ENCODE peak calls at places on chromosomes 11 and 22, in ten cellular contexts. M is tibial nerve, Z is sigmoid colon, S is heart left ventricle, P is stomach, D is HCT116, C is esophagus squamous epithelium, B is Peyer's patch, U is transverse colon, R is ovary. O is an unnamed sample.

GRCh38 chr11:14413307-14414072 is 54.5 kb upstream of the RRAS2 start:
- DNase-seq in M (no peak), Z (peak; percentile 70), S (peak; percentile 35), P (no peak), D (no peak), C (no peak), B (no peak), U (no peak), R (peak; percentile 23), O (peak; percentile 37)

GRCh38 chr11:130847517-130847916 is 68.8 kb downstream of the SNX19 start:
- DNase-seq in M (no peak), Z (no peak), S (no peak), P (no peak), D (peak; percentile 46), C (no peak), B (no peak), U (no peak), R (no peak), O (no peak)

GRCh38 chr22:40462195-40462988 is 92.0 kb downstream of the SGSM3 start:
- DNase-seq in M (no peak), Z (no peak), S (no peak), P (no peak), D (no peak), C (no peak), B (peak; percentile 52), U (no peak), R (no peak), O (no peak)

GRCh38 chr11:28490763-28491382 is 382.7 kb downstream of the METTL15 start:
- DNase-seq in M (no peak), Z (no peak), S (no peak), P (no peak), D (no peak), C (no peak), B (no peak), U (no peak), R (no peak), O (no peak)

GRCh38 chr11:45904309-45904915 is 2.7 kb downstream of the FREY1 start:
- DNase-seq in M (no peak), Z (no peak), S (no peak), P (peak; percentile 70), D (no peak), C (no peak), B (no peak), U (no peak), R (no peak), O (peak; percentile 67)

GRCh38 chr11:47143322-47143721 is 33.4 kb downstream of the ARFGAP2 start:
- DNase-seq in M (peak; percentile 46), Z (peak; percentile 81), S (peak; percentile 69), P (no peak), D (no peak), C (no peak), B (no peak), U (no peak), R (no peak), O (peak; percentile 72)

GRCh38 chr11:115672999-115673411 is 168.8 kb upstream of the CADM1 start:
- DNase-seq in M (no peak), Z (peak; percentile 72), S (peak; percentile 58), P (no peak), D (no peak), C (no peak), B (no peak), U (no peak), R (no peak), O (no peak)

GRCh38 chr22:22820626-22821025 is 67.0 kb upstream of the IGLL5 start:
- DNase-seq in M (no peak), Z (no peak), S (no peak), P (no peak), D (no peak), C (no peak), B (peak; percentile 37), U (no peak), R (no peak), O (no peak)

GRCh38 chr11:112615238-112615637 is 346.0 kb upstream of the NCAM1 start:
- DNase-seq in M (no peak), Z (no peak), S (no peak), P (no peak), D (no peak), C (no peak), B (no peak), U (no peak), R (no peak), O (no peak)

DNA sequence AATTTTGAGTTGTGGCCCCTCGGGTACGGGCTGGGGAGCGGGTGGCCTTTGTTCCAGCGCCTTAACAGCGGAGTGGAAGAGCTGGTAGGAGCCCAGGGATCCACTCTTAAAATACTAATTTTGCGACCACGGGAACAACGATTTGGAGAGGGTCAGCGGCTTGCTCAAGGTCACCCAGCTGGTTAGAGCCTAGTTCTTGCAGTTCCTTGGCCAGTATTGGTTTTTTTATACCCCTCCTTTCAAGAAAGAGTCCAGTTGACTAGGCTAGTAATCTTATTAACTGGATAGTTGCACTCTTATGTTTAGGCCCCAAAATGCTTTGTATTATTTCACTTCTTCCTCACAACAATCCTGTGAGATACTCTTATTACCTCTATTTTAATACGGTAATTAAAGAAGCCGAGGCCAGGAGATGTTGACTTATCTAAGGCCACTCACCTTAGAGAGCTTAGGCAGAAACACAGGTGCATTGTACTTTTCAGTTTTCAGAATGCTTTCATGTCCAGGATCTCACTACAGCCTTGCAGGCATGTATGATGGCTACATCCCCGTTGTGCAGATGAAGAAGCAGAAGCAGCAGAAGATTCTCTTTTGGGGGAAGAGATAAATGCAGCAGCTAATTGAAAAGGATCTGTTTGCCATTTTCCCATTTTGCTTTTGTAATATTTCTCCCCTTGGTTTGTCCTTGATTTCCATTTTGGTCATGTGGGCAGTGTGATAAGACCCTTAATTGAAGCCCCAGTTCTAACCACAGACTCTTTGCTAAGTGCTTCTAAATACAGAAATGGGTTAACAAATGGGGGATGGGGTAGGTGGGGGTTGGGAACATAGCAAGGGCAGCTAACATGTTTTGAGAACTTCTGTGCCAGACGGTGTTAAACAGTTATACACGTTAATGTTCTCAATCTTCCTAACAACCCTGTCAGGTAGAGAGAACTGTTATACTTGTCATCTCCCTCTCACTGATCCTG is 1.4 kb downstream of the SREBF2 start:
- DNase-seq in M (no peak), Z (no peak), S (no peak), P (no peak), D (no peak), C (no peak), B (no peak), U (no peak), R (no peak), O (no peak)
- H3K36me3 ChIP-seq in M (no peaks in the 10 kb centered on the region), Z (no peaks in the 10 kb centered on the region), S (peaks cover 16% of the 10 kb centered on the region), P (peaks cover 15% of the 10 kb centered on the region), D (peaks cover 10% of the 10 kb centered on the region), C (no peaks in the 10 kb centered on the region), B (no peaks in the 10 kb centered on the region), U (no peaks in the 10 kb centered on the region), R (no peaks in the 10 kb centered on the region), O (no peaks in the 10 kb centered on the region)

GRCh38 chr11:129374993-129375721 is 491 bp upstream of the BARX2 start:
- DNase-seq in M (no peak), Z (no peak), S (no peak), P (peak; percentile 80), D (no peak), C (no peak), B (no peak), U (peak; percentile 71), R (no peak), O (peak; percentile 62)
- H3K4me3 ChIP-seq in M (no peak overlapping the region), Z (peak overlapping the region; percentile 19), S (peak overlapping the region; percentile 30), P (peak overlapping the region; percentile 43), D (peak overlapping the region; percentile 55), C (peak overlapping the region; percentile 59), B (peak overlapping the region; percentile 34), U (peak overlapping the region; percentile 16), R (peak overlapping the region; percentile 17), O (peak overlapping the region; percentile 52)

GRCh38 chr11:90220391-90220790 is 2.5 kb downstream of the CHORDC1 start:
- DNase-seq in M (no peak), Z (no peak), S (no peak), P (no peak), D (no peak), C (no peak), B (no peak), U (no peak), R (no peak), O (no peak)

GRCh38 chr11:90222152-90222458 is 744 bp downstream of the CHORDC1 start:
- DNase-seq in M (no peak), Z (no peak), S (no peak), P (no peak), D (no peak), C (no peak), B (no peak), U (no peak), R (no peak), O (no peak)

GRCh38 chr11:90223248-90223585 is 368 bp upstream of the CHORDC1 start:
- DNase-seq in M (no peak), Z (no peak), S (no peak), P (no peak), D (no peak), C (no peak), B (no peak), U (no peak), R (no peak), O (no peak)

GRCh38 chr11:90219438-90219837 is 3.4 kb downstream of the CHORDC1 start:
- DNase-seq in M (no peak), Z (no peak), S (no peak), P (no peak), D (no peak), C (no peak), B (no peak), U (no peak), R (no peak), O (no peak)

GRCh38 chr11:90222459-90223247 is at the start of gene CHORDC1:
- DNase-seq in M (peak; percentile 81), Z (peak; percentile 94), S (peak; percentile 94), P (peak; percentile 93), D (peak; percentile 66), C (peak; percentile 31), B (peak; percentile 91), U (peak; percentile 96), R (peak; percentile 88), O (peak; percentile 95)
- TF ChIP-seq POLR2A in M (peak; percentile 97), Z (peak; percentile 87), S (peak; percentile 96), P (peak; percentile 73), D (peak; percentile 80), C (peak; percentile 78), B (peak; percentile 94), U (peak; percentile 87), R (peak; percentile 78), O (peak; percentile 90)

GRCh38 chr11:10484461-10485180 is 29.6 kb downstream of the AMPD3 start:
- DNase-seq in M (no peak), Z (no peak), S (no peak), P (no peak), D (no peak), C (no peak), B (no peak), U (no peak), R (no peak), O (no peak)

GRCh38 chr11:10483174-10483573 is 28.1 kb downstream of the AMPD3 start:
- DNase-seq in M (no peak), Z (no peak), S (no peak), P (no peak), D (no peak), C (no peak), B (no peak), U (no peak), R (no peak), O (no peak)

GRCh38 chr11:10485646-10486045 is 30.6 kb downstream of the AMPD3 start:
- DNase-seq in M (no peak), Z (no peak), S (no peak), P (no peak), D (no peak), C (no peak), B (no peak), U (no peak), R (no peak), O (no peak)

GRCh38 chr11:10481567-10482349 is 26.7 kb downstream of the AMPD3 start:
- DNase-seq in M (no peak), Z (no peak), S (no peak), P (no peak), D (no peak), C (no peak), B (no peak), U (no peak), R (no peak), O (no peak)

GRCh38 chr11:10483584-10483983 is 28.5 kb downstream of the AMPD3 start:
- DNase-seq in M (no peak), Z (no peak), S (no peak), P (no peak), D (no peak), C (no peak), B (no peak), U (no peak), R (no peak), O (no peak)
- H3K36me3 ChIP-seq in M (no peaks in the 10 kb centered on the region), Z (no peaks in the 10 kb centered on the region), S (no peaks in the 10 kb centered on the region), P (peaks cover 74% of the 10 kb centered on the region), D (peaks cover 31% of the 10 kb centered on the region), C (no peaks in the 10 kb centered on the region), B (no peaks in the 10 kb centered on the region), U (no peaks in the 10 kb centered on the region), R (no peaks in the 10 kb centered on the region), O (no peaks in the 10 kb centered on the region)

O was measured in body of pancreas.